ENCODE peak calls at places on chromosome 17, in five cellular contexts. F, A, Z, U and B are unnamed samples.

GRCh38 chr17:83056583-83057396 is 22.6 kb upstream of the METRNL start:
- DNase-seq in Z (no peak), F (peak), U (no peak), A (no peak), B (no peak)

GRCh38 chr17:6497496-6498221 is 53.4 kb downstream of the PIMREG start:
- DNase-seq in U (no peak), F (peak), A (no peak), Z (no peak), B (no peak)

GRCh38 chr17:14098246-14098645 is 28.9 kb downstream of the COX10 start:
- DNase-seq in F (no peak), U (no peak), A (no peak), Z (no peak), B (no peak)

GRCh38 chr17:79438045-79438444 is 172.8 kb downstream of the RBFOX3 start:
- DNase-seq in F (no peak), A (no peak), Z (no peak), U (no peak), B (no peak)

GRCh38 chr17:81867952-81868673 is 3.0 kb downstream of the ARHGDIA start:
- DNase-seq in F (no peak), A (no peak), U (no peak), Z (no peak), B (no peak)

GRCh38 chr17:41420134-41420533 is 4.3 kb downstream of the KRT37 start:
- DNase-seq in F (no peak), A (no peak), U (no peak), Z (no peak), B (no peak)

GRCh38 chr17:3730881-3731429 is 7.3 kb downstream of the HASPIN start:
- DNase-seq in U (no peak), F (no peak), Z (no peak), A (no peak), B (no peak)

GRCh38 chr17:59440757-59441458 is 109.5 kb downstream of the YPEL2 start:
- DNase-seq in F (peak), Z (peak), A (peak), U (peak), B (peak)

GRCh38 chr17:45316271-45317112 is at the start of gene MAP3K14:
- DNase-seq in Z (no peak), A (no peak), U (peak), F (peak), B (peak)